ENCODE peak calls at places on chromosomes 13 and 19, in nine cellular contexts. One of them, this sample, is unnamed.

GRCh38 chr19:4474504-4475136 is 2.5 kb downstream of the HDGFL2 start:
- DNase-seq in NCI-H774: no peak
- DNase-seq in AG10803: peak
- DNase-seq in stimulated activated CD8-positive, alpha-beta memory T cell treated with anti-CD3 and anti-CD28 coated beads, Interleukin-2, amount 100 ng/mL, for 1 hour: no peak
- DNase-seq in non-pigmented ciliary epithelial cell: no peak
- DNase-seq in cardiac muscle cell: peak
- DNase-seq in activated CD4-positive, alpha-beta memory T cell treated with anti-CD3 and anti-CD28 coated beads, Interleukin-2, amount 10 ng/mL, durations not matched to agents 7 days and 5 days: no peak
- DNase-seq in Karpas-422: peak
- DNase-seq in activated CD8-positive, alpha-beta T cell treated with anti-CD3 and anti-CD28 coated beads, Interleukin-2, amount 10 ng/mL, durations not matched to agents 7 days and 5 days: peak
- DNase-seq in this sample: peak

GRCh38 chr19:48724796-48725753 is 5.5 kb upstream of the MAMSTR start:
- DNase-seq in NCI-H774: peak
- DNase-seq in AG10803: peak
- DNase-seq in stimulated activated CD8-positive, alpha-beta memory T cell treated with anti-CD3 and anti-CD28 coated beads, Interleukin-2, amount 100 ng/mL, for 1 hour: no peak
- DNase-seq in non-pigmented ciliary epithelial cell: peak
- DNase-seq in cardiac muscle cell: peak
- DNase-seq in activated CD4-positive, alpha-beta memory T cell treated with anti-CD3 and anti-CD28 coated beads, Interleukin-2, amount 10 ng/mL, durations not matched to agents 7 days and 5 days: no peak
- DNase-seq in Karpas-422: peak
- DNase-seq in activated CD8-positive, alpha-beta T cell treated with anti-CD3 and anti-CD28 coated beads, Interleukin-2, amount 10 ng/mL, durations not matched to agents 7 days and 5 days: peak
- DNase-seq in this sample: peak

GRCh38 chr19:13797870-13798269 is 2.6 kb downstream of the ZSWIM4 start:
- DNase-seq in NCI-H774: no peak
- DNase-seq in AG10803: peak
- DNase-seq in stimulated activated CD8-positive, alpha-beta memory T cell treated with anti-CD3 and anti-CD28 coated beads, Interleukin-2, amount 100 ng/mL, for 1 hour: no peak
- DNase-seq in non-pigmented ciliary epithelial cell: no peak
- DNase-seq in cardiac muscle cell: no peak
- DNase-seq in activated CD4-positive, alpha-beta memory T cell treated with anti-CD3 and anti-CD28 coated beads, Interleukin-2, amount 10 ng/mL, durations not matched to agents 7 days and 5 days: no peak
- DNase-seq in Karpas-422: no peak
- DNase-seq in activated CD8-positive, alpha-beta T cell treated with anti-CD3 and anti-CD28 coated beads, Interleukin-2, amount 10 ng/mL, durations not matched to agents 7 days and 5 days: no peak
- DNase-seq in this sample: no peak

GRCh38 chr13:21175656-21176194 is 627 bp downstream of the SKA3 start:
- DNase-seq in NCI-H774: no peak
- DNase-seq in AG10803: no peak
- DNase-seq in stimulated activated CD8-positive, alpha-beta memory T cell treated with anti-CD3 and anti-CD28 coated beads, Interleukin-2, amount 100 ng/mL, for 1 hour: no peak
- DNase-seq in non-pigmented ciliary epithelial cell: no peak
- DNase-seq in cardiac muscle cell: no peak
- DNase-seq in activated CD4-positive, alpha-beta memory T cell treated with anti-CD3 and anti-CD28 coated beads, Interleukin-2, amount 10 ng/mL, durations not matched to agents 7 days and 5 days: no peak
- DNase-seq in Karpas-422: no peak
- DNase-seq in activated CD8-positive, alpha-beta T cell treated with anti-CD3 and anti-CD28 coated beads, Interleukin-2, amount 10 ng/mL, durations not matched to agents 7 days and 5 days: no peak
- DNase-seq in this sample: no peak

GRCh38 chr13:68254151-68254550 is 1024.0 kb upstream of the PCDH9 start:
- DNase-seq in NCI-H774: no peak
- DNase-seq in AG10803: no peak
- DNase-seq in stimulated activated CD8-positive, alpha-beta memory T cell treated with anti-CD3 and anti-CD28 coated beads, Interleukin-2, amount 100 ng/mL, for 1 hour: no peak
- DNase-seq in non-pigmented ciliary epithelial cell: no peak
- DNase-seq in cardiac muscle cell: no peak
- DNase-seq in activated CD4-positive, alpha-beta memory T cell treated with anti-CD3 and anti-CD28 coated beads, Interleukin-2, amount 10 ng/mL, durations not matched to agents 7 days and 5 days: no peak
- DNase-seq in Karpas-422: no peak
- DNase-seq in activated CD8-positive, alpha-beta T cell treated with anti-CD3 and anti-CD28 coated beads, Interleukin-2, amount 10 ng/mL, durations not matched to agents 7 days and 5 days: no peak
- DNase-seq in this sample: no peak

GRCh38 chr19:1572795-1573194 is 4.7 kb upstream of the MEX3D start:
- DNase-seq in NCI-H774: no peak
- DNase-seq in AG10803: no peak
- DNase-seq in stimulated activated CD8-positive, alpha-beta memory T cell treated with anti-CD3 and anti-CD28 coated beads, Interleukin-2, amount 100 ng/mL, for 1 hour: no peak
- DNase-seq in non-pigmented ciliary epithelial cell: no peak
- DNase-seq in cardiac muscle cell: no peak
- DNase-seq in activated CD4-positive, alpha-beta memory T cell treated with anti-CD3 and anti-CD28 coated beads, Interleukin-2, amount 10 ng/mL, durations not matched to agents 7 days and 5 days: no peak
- DNase-seq in Karpas-422: no peak
- DNase-seq in activated CD8-positive, alpha-beta T cell treated with anti-CD3 and anti-CD28 coated beads, Interleukin-2, amount 10 ng/mL, durations not matched to agents 7 days and 5 days: no peak
- DNase-seq in this sample: no peak

GRCh38 chr19:53308339-53308811 is 25.2 kb upstream of the ZNF845 start:
- DNase-seq in NCI-H774: peak
- DNase-seq in AG10803: no peak
- DNase-seq in stimulated activated CD8-positive, alpha-beta memory T cell treated with anti-CD3 and anti-CD28 coated beads, Interleukin-2, amount 100 ng/mL, for 1 hour: no peak
- DNase-seq in non-pigmented ciliary epithelial cell: no peak
- DNase-seq in cardiac muscle cell: peak
- DNase-seq in activated CD4-positive, alpha-beta memory T cell treated with anti-CD3 and anti-CD28 coated beads, Interleukin-2, amount 10 ng/mL, durations not matched to agents 7 days and 5 days: no peak
- DNase-seq in Karpas-422: no peak
- DNase-seq in activated CD8-positive, alpha-beta T cell treated with anti-CD3 and anti-CD28 coated beads, Interleukin-2, amount 10 ng/mL, durations not matched to agents 7 days and 5 days: peak
- DNase-seq in this sample: no peak

GRCh38 chr13:101157261-101157660 is 259.0 kb downstream of the NALCN start:
- DNase-seq in NCI-H774: no peak
- DNase-seq in AG10803: peak
- DNase-seq in stimulated activated CD8-positive, alpha-beta memory T cell treated with anti-CD3 and anti-CD28 coated beads, Interleukin-2, amount 100 ng/mL, for 1 hour: no peak
- DNase-seq in non-pigmented ciliary epithelial cell: no peak
- DNase-seq in cardiac muscle cell: no peak
- DNase-seq in activated CD4-positive, alpha-beta memory T cell treated with anti-CD3 and anti-CD28 coated beads, Interleukin-2, amount 10 ng/mL, durations not matched to agents 7 days and 5 days: no peak
- DNase-seq in Karpas-422: no peak
- DNase-seq in activated CD8-positive, alpha-beta T cell treated with anti-CD3 and anti-CD28 coated beads, Interleukin-2, amount 10 ng/mL, durations not matched to agents 7 days and 5 days: no peak
- DNase-seq in this sample: no peak

GRCh38 chr19:29804493-29804892 is 7.3 kb upstream of the CCNE1 start:
- DNase-seq in NCI-H774: no peak
- DNase-seq in AG10803: no peak
- DNase-seq in stimulated activated CD8-positive, alpha-beta memory T cell treated with anti-CD3 and anti-CD28 coated beads, Interleukin-2, amount 100 ng/mL, for 1 hour: no peak
- DNase-seq in non-pigmented ciliary epithelial cell: no peak
- DNase-seq in cardiac muscle cell: no peak
- DNase-seq in activated CD4-positive, alpha-beta memory T cell treated with anti-CD3 and anti-CD28 coated beads, Interleukin-2, amount 10 ng/mL, durations not matched to agents 7 days and 5 days: peak
- DNase-seq in Karpas-422: peak
- DNase-seq in activated CD8-positive, alpha-beta T cell treated with anti-CD3 and anti-CD28 coated beads, Interleukin-2, amount 10 ng/mL, durations not matched to agents 7 days and 5 days: no peak
- DNase-seq in this sample: peak

GRCh38 chr13:74629985-74630384 is 495.8 kb upstream of the KLF12 start:
- DNase-seq in NCI-H774: no peak
- DNase-seq in AG10803: no peak
- DNase-seq in stimulated activated CD8-positive, alpha-beta memory T cell treated with anti-CD3 and anti-CD28 coated beads, Interleukin-2, amount 100 ng/mL, for 1 hour: no peak
- DNase-seq in non-pigmented ciliary epithelial cell: no peak
- DNase-seq in cardiac muscle cell: no peak
- DNase-seq in activated CD4-positive, alpha-beta memory T cell treated with anti-CD3 and anti-CD28 coated beads, Interleukin-2, amount 10 ng/mL, durations not matched to agents 7 days and 5 days: no peak
- DNase-seq in Karpas-422: no peak
- DNase-seq in activated CD8-positive, alpha-beta T cell treated with anti-CD3 and anti-CD28 coated beads, Interleukin-2, amount 10 ng/mL, durations not matched to agents 7 days and 5 days: no peak
- DNase-seq in this sample: no peak

GRCh38 chr19:47613165-47614146 is 4.5 kb downstream of the BICRA start:
- DNase-seq in NCI-H774: no peak
- DNase-seq in AG10803: peak
- DNase-seq in stimulated activated CD8-positive, alpha-beta memory T cell treated with anti-CD3 and anti-CD28 coated beads, Interleukin-2, amount 100 ng/mL, for 1 hour: no peak
- DNase-seq in non-pigmented ciliary epithelial cell: no peak
- DNase-seq in cardiac muscle cell: peak
- DNase-seq in activated CD4-positive, alpha-beta memory T cell treated with anti-CD3 and anti-CD28 coated beads, Interleukin-2, amount 10 ng/mL, durations not matched to agents 7 days and 5 days: no peak
- DNase-seq in Karpas-422: no peak
- DNase-seq in activated CD8-positive, alpha-beta T cell treated with anti-CD3 and anti-CD28 coated beads, Interleukin-2, amount 10 ng/mL, durations not matched to agents 7 days and 5 days: no peak
- DNase-seq in this sample: no peak

GRCh38 chr19:8576273-8576993 is 809 bp downstream of the MYO1F start:
- DNase-seq in NCI-H774: no peak
- DNase-seq in AG10803: no peak
- DNase-seq in stimulated activated CD8-positive, alpha-beta memory T cell treated with anti-CD3 and anti-CD28 coated beads, Interleukin-2, amount 100 ng/mL, for 1 hour: no peak
- DNase-seq in non-pigmented ciliary epithelial cell: no peak
- DNase-seq in cardiac muscle cell: no peak
- DNase-seq in activated CD4-positive, alpha-beta memory T cell treated with anti-CD3 and anti-CD28 coated beads, Interleukin-2, amount 10 ng/mL, durations not matched to agents 7 days and 5 days: peak
- DNase-seq in Karpas-422: no peak
- DNase-seq in activated CD8-positive, alpha-beta T cell treated with anti-CD3 and anti-CD28 coated beads, Interleukin-2, amount 10 ng/mL, durations not matched to agents 7 days and 5 days: peak
- DNase-seq in this sample: no peak

GRCh38 chr13:113734099-113734825 is 24.8 kb upstream of the TMEM255B start:
- DNase-seq in NCI-H774: no peak
- DNase-seq in AG10803: no peak
- DNase-seq in stimulated activated CD8-positive, alpha-beta memory T cell treated with anti-CD3 and anti-CD28 coated beads, Interleukin-2, amount 100 ng/mL, for 1 hour: no peak
- DNase-seq in non-pigmented ciliary epithelial cell: no peak
- DNase-seq in cardiac muscle cell: no peak
- DNase-seq in activated CD4-positive, alpha-beta memory T cell treated with anti-CD3 and anti-CD28 coated beads, Interleukin-2, amount 10 ng/mL, durations not matched to agents 7 days and 5 days: no peak
- DNase-seq in Karpas-422: no peak
- DNase-seq in activated CD8-positive, alpha-beta T cell treated with anti-CD3 and anti-CD28 coated beads, Interleukin-2, amount 10 ng/mL, durations not matched to agents 7 days and 5 days: no peak
- DNase-seq in this sample: no peak

GRCh38 chr13:100209857-100210580 is 121.1 kb downstream of the PCCA start:
- DNase-seq in NCI-H774: no peak
- DNase-seq in AG10803: peak
- DNase-seq in stimulated activated CD8-positive, alpha-beta memory T cell treated with anti-CD3 and anti-CD28 coated beads, Interleukin-2, amount 100 ng/mL, for 1 hour: no peak
- DNase-seq in non-pigmented ciliary epithelial cell: no peak
- DNase-seq in cardiac muscle cell: no peak
- DNase-seq in activated CD4-positive, alpha-beta memory T cell treated with anti-CD3 and anti-CD28 coated beads, Interleukin-2, amount 10 ng/mL, durations not matched to agents 7 days and 5 days: no peak
- DNase-seq in Karpas-422: no peak
- DNase-seq in activated CD8-positive, alpha-beta T cell treated with anti-CD3 and anti-CD28 coated beads, Interleukin-2, amount 10 ng/mL, durations not matched to agents 7 days and 5 days: no peak
- DNase-seq in this sample: no peak

GRCh38 chr13:49585220-49586157 is at the start of gene RCBTB1:
- DNase-seq in NCI-H774: peak
- DNase-seq in AG10803: peak
- DNase-seq in stimulated activated CD8-positive, alpha-beta memory T cell treated with anti-CD3 and anti-CD28 coated beads, Interleukin-2, amount 100 ng/mL, for 1 hour: peak
- DNase-seq in non-pigmented ciliary epithelial cell: no peak
- DNase-seq in cardiac muscle cell: peak
- DNase-seq in activated CD4-positive, alpha-beta memory T cell treated with anti-CD3 and anti-CD28 coated beads, Interleukin-2, amount 10 ng/mL, durations not matched to agents 7 days and 5 days: peak
- DNase-seq in Karpas-422: peak
- DNase-seq in activated CD8-positive, alpha-beta T cell treated with anti-CD3 and anti-CD28 coated beads, Interleukin-2, amount 10 ng/mL, durations not matched to agents 7 days and 5 days: peak
- DNase-seq in this sample: peak

GRCh38 chr19:55464039-55464668 is 397 bp downstream of the C19orf85 start:
- DNase-seq in NCI-H774: no peak
- DNase-seq in AG10803: no peak
- DNase-seq in stimulated activated CD8-positive, alpha-beta memory T cell treated with anti-CD3 and anti-CD28 coated beads, Interleukin-2, amount 100 ng/mL, for 1 hour: no peak
- DNase-seq in non-pigmented ciliary epithelial cell: no peak
- DNase-seq in cardiac muscle cell: no peak
- DNase-seq in activated CD4-positive, alpha-beta memory T cell treated with anti-CD3 and anti-CD28 coated beads, Interleukin-2, amount 10 ng/mL, durations not matched to agents 7 days and 5 days: no peak
- DNase-seq in Karpas-422: no peak
- DNase-seq in activated CD8-positive, alpha-beta T cell treated with anti-CD3 and anti-CD28 coated beads, Interleukin-2, amount 10 ng/mL, durations not matched to agents 7 days and 5 days: no peak
- DNase-seq in this sample: no peak

GRCh38 chr13:34805347-34805746 is 136.7 kb upstream of the NBEA start:
- DNase-seq in NCI-H774: no peak
- DNase-seq in AG10803: no peak
- DNase-seq in stimulated activated CD8-positive, alpha-beta memory T cell treated with anti-CD3 and anti-CD28 coated beads, Interleukin-2, amount 100 ng/mL, for 1 hour: no peak
- DNase-seq in non-pigmented ciliary epithelial cell: no peak
- DNase-seq in cardiac muscle cell: no peak
- DNase-seq in activated CD4-positive, alpha-beta memory T cell treated with anti-CD3 and anti-CD28 coated beads, Interleukin-2, amount 10 ng/mL, durations not matched to agents 7 days and 5 days: no peak
- DNase-seq in Karpas-422: no peak
- DNase-seq in activated CD8-positive, alpha-beta T cell treated with anti-CD3 and anti-CD28 coated beads, Interleukin-2, amount 10 ng/mL, durations not matched to agents 7 days and 5 days: no peak
- DNase-seq in this sample: no peak

GRCh38 chr13:45219123-45219891 is 18.5 kb upstream of the KCTD4 start:
- DNase-seq in NCI-H774: no peak
- DNase-seq in AG10803: no peak
- DNase-seq in stimulated activated CD8-positive, alpha-beta memory T cell treated with anti-CD3 and anti-CD28 coated beads, Interleukin-2, amount 100 ng/mL, for 1 hour: no peak
- DNase-seq in non-pigmented ciliary epithelial cell: no peak
- DNase-seq in cardiac muscle cell: no peak
- DNase-seq in activated CD4-positive, alpha-beta memory T cell treated with anti-CD3 and anti-CD28 coated beads, Interleukin-2, amount 10 ng/mL, durations not matched to agents 7 days and 5 days: no peak
- DNase-seq in Karpas-422: no peak
- DNase-seq in activated CD8-positive, alpha-beta T cell treated with anti-CD3 and anti-CD28 coated beads, Interleukin-2, amount 10 ng/mL, durations not matched to agents 7 days and 5 days: no peak
- DNase-seq in this sample: no peak

GRCh38 chr13:32902898-32903297 is 113.3 kb upstream of the KL start:
- DNase-seq in NCI-H774: no peak
- DNase-seq in AG10803: peak
- DNase-seq in stimulated activated CD8-positive, alpha-beta memory T cell treated with anti-CD3 and anti-CD28 coated beads, Interleukin-2, amount 100 ng/mL, for 1 hour: no peak
- DNase-seq in non-pigmented ciliary epithelial cell: no peak
- DNase-seq in cardiac muscle cell: no peak
- DNase-seq in activated CD4-positive, alpha-beta memory T cell treated with anti-CD3 and anti-CD28 coated beads, Interleukin-2, amount 10 ng/mL, durations not matched to agents 7 days and 5 days: no peak
- DNase-seq in Karpas-422: no peak
- DNase-seq in activated CD8-positive, alpha-beta T cell treated with anti-CD3 and anti-CD28 coated beads, Interleukin-2, amount 10 ng/mL, durations not matched to agents 7 days and 5 days: no peak
- DNase-seq in this sample: no peak

GRCh38 chr13:50518791-50519201 is 324.7 kb downstream of the DLEU7 start:
- DNase-seq in NCI-H774: no peak
- DNase-seq in AG10803: no peak
- DNase-seq in stimulated activated CD8-positive, alpha-beta memory T cell treated with anti-CD3 and anti-CD28 coated beads, Interleukin-2, amount 100 ng/mL, for 1 hour: no peak
- DNase-seq in non-pigmented ciliary epithelial cell: no peak
- DNase-seq in cardiac muscle cell: no peak
- DNase-seq in activated CD4-positive, alpha-beta memory T cell treated with anti-CD3 and anti-CD28 coated beads, Interleukin-2, amount 10 ng/mL, durations not matched to agents 7 days and 5 days: no peak
- DNase-seq in Karpas-422: no peak
- DNase-seq in activated CD8-positive, alpha-beta T cell treated with anti-CD3 and anti-CD28 coated beads, Interleukin-2, amount 10 ng/mL, durations not matched to agents 7 days and 5 days: no peak
- DNase-seq in this sample: no peak

GRCh38 chr13:62014299-62014698 is 598.6 kb upstream of the PCDH20 start:
- DNase-seq in NCI-H774: no peak
- DNase-seq in AG10803: no peak
- DNase-seq in stimulated activated CD8-positive, alpha-beta memory T cell treated with anti-CD3 and anti-CD28 coated beads, Interleukin-2, amount 100 ng/mL, for 1 hour: no peak
- DNase-seq in non-pigmented ciliary epithelial cell: no peak
- DNase-seq in cardiac muscle cell: peak
- DNase-seq in activated CD4-positive, alpha-beta memory T cell treated with anti-CD3 and anti-CD28 coated beads, Interleukin-2, amount 10 ng/mL, durations not matched to agents 7 days and 5 days: no peak
- DNase-seq in Karpas-422: peak
- DNase-seq in activated CD8-positive, alpha-beta T cell treated with anti-CD3 and anti-CD28 coated beads, Interleukin-2, amount 10 ng/mL, durations not matched to agents 7 days and 5 days: no peak
- DNase-seq in this sample: peak

GRCh38 chr13:99969934-99970760 is 1.4 kb downstream of the ZIC5 start:
- DNase-seq in NCI-H774: peak
- DNase-seq in AG10803: no peak
- DNase-seq in stimulated activated CD8-positive, alpha-beta memory T cell treated with anti-CD3 and anti-CD28 coated beads, Interleukin-2, amount 100 ng/mL, for 1 hour: no peak
- DNase-seq in non-pigmented ciliary epithelial cell: no peak
- DNase-seq in cardiac muscle cell: peak
- DNase-seq in activated CD4-positive, alpha-beta memory T cell treated with anti-CD3 and anti-CD28 coated beads, Interleukin-2, amount 10 ng/mL, durations not matched to agents 7 days and 5 days: peak
- DNase-seq in Karpas-422: no peak
- DNase-seq in activated CD8-positive, alpha-beta T cell treated with anti-CD3 and anti-CD28 coated beads, Interleukin-2, amount 10 ng/mL, durations not matched to agents 7 days and 5 days: peak
- DNase-seq in this sample: no peak

GRCh38 chr13:46473806-46474205 is 79.2 kb upstream of the LRCH1 start:
- DNase-seq in NCI-H774: no peak
- DNase-seq in AG10803: no peak
- DNase-seq in stimulated activated CD8-positive, alpha-beta memory T cell treated with anti-CD3 and anti-CD28 coated beads, Interleukin-2, amount 100 ng/mL, for 1 hour: no peak
- DNase-seq in non-pigmented ciliary epithelial cell: no peak
- DNase-seq in cardiac muscle cell: peak
- DNase-seq in activated CD4-positive, alpha-beta memory T cell treated with anti-CD3 and anti-CD28 coated beads, Interleukin-2, amount 10 ng/mL, durations not matched to agents 7 days and 5 days: no peak
- DNase-seq in Karpas-422: no peak
- DNase-seq in activated CD8-positive, alpha-beta T cell treated with anti-CD3 and anti-CD28 coated beads, Interleukin-2, amount 10 ng/mL, durations not matched to agents 7 days and 5 days: no peak
- DNase-seq in this sample: no peak